ENCODE peak calls at places on chromosomes 7 and 10, in eight cellular contexts. F is naive thymus-derived CD4-positive, alpha-beta T cell; A is heart right ventricle; W is HCT116; Y is sigmoid colon; L is ovary; T is fibroblast of lung; G is PC-3. M is an unnamed sample. For H3K36me3 and H3K27me3, the result is how much of the 10 kb centered on the place peaks cover.

GRCh38 chr10:84521015-84521414 is 192.6 kb downstream of the CCSER2 start:
- DNase-seq in F (no peak), A (no peak), W (no peak), Y (no peak), L (no peak), T (no peak), G (no peak), M (no peak)

GRCh38 chr7:158005531-158005930 is 582.1 kb downstream of the PTPRN2 start:
- DNase-seq in F (no peak), A (no peak), W (no peak), Y (no peak), L (no peak), T (no peak), G (no peak), M (no peak)

GRCh38 chr7:134297489-134297888 is 19.2 kb downstream of the SLC35B4 start:
- DNase-seq in F (no peak), A (no peak), W (no peak), Y (no peak), L (no peak), T (no peak), G (no peak), M (no peak)

GRCh38 chr10:33224251-33224965 is 110.1 kb downstream of the NRP1 start:
- DNase-seq in F (no peak), A (no peak), W (no peak), Y (no peak), L (no peak), T (peak), G (no peak), M (no peak)

GRCh38 chr7:12685550-12685949 is 1.9 kb upstream of the ARL4A start:
- DNase-seq in F (peak), A (peak), W (no peak), Y (no peak), L (no peak), T (peak), G (peak), M (peak)

GRCh38 chr10:71604324-71605018 is 115.1 kb downstream of the C10orf105 start:
- DNase-seq in F (no peak), A (no peak), W (no peak), Y (no peak), L (no peak), T (peak), G (peak), M (no peak)

GRCh38 chr10:93746844-93747284 is 10.9 kb upstream of the LGI1 start:
- DNase-seq in F (no peak), A (no peak), W (peak), Y (no peak), L (no peak), T (peak), G (peak), M (no peak)

GRCh38 chr10:12350167-12350872 is 973 bp downstream of the CAMK1D start:
- DNase-seq in F (peak), A (peak), W (no peak), Y (peak), L (peak), T (peak), G (peak), M (peak)

GRCh38 chr10:34058922-34059614 is 724.6 kb upstream of the NRP1 start:
- DNase-seq in F (no peak), A (no peak), W (no peak), Y (no peak), L (no peak), T (no peak), G (no peak), M (no peak)

GRCh38 chr10:71569775-71570588 is 149.6 kb downstream of the C10orf105 start:
- DNase-seq in F (peak), A (peak), W (peak), Y (peak), L (peak), T (peak), G (peak), M (peak)

GRCh38 chr7:28755255-28755654 is 202.9 kb downstream of the TRIL start:
- DNase-seq in F (no peak), A (no peak), W (no peak), Y (no peak), L (no peak), T (peak), G (peak), M (no peak)

GRCh38 chr10:5873515-5873995 is 16.1 kb downstream of the ANKRD16 start:
- DNase-seq in F (peak), A (peak), W (peak), Y (peak), L (peak), T (peak), G (peak), M (peak)

GRCh38 chr10:60963441-60964256 is 19.7 kb upstream of the RHOBTB1 start:
- DNase-seq in F (no peak), A (no peak), W (no peak), Y (no peak), L (no peak), T (peak), G (peak), M (no peak)

GRCh38 chr10:101690461-101690860 is 4.5 kb downstream of the FBXW4 start:
- DNase-seq in F (no peak), A (no peak), W (no peak), Y (no peak), L (no peak), T (peak), G (no peak), M (no peak)

GRCh38 chr10:103197177-103197576 is 4.1 kb upstream of the NT5C2 start:
- DNase-seq in F (no peak), A (peak), W (peak), Y (peak), L (no peak), T (peak), G (peak), M (peak)

DNA sequence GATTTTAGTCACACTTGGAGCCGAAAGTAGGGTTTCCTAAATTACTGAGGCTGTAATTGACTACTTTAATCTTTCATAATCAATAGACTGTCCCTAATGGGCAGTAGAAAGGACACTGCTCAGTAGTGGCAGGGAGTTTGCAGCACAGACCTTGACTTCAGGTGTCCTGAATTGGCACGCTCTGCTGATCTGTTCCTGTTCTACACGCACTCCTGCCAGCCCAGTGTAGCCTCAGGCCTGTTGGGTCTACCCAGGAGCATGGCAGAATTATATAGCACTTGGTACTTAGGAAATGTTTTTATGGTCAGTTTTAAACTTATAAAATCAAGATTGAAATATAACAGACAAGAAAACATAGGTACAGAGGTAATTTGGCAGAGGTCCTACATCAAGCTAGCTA is 9.0 kb downstream of the EIF4H start:
- DNase-seq in F (no peak), A (no peak), W (no peak), Y (no peak), L (peak), T (no peak), G (no peak), M (no peak)
- H3K36me3 ChIP-seq in F (under half), A (under half), W (under half), Y (under half), L (under half), T (under half), G (under half), M (under half)

DNA sequence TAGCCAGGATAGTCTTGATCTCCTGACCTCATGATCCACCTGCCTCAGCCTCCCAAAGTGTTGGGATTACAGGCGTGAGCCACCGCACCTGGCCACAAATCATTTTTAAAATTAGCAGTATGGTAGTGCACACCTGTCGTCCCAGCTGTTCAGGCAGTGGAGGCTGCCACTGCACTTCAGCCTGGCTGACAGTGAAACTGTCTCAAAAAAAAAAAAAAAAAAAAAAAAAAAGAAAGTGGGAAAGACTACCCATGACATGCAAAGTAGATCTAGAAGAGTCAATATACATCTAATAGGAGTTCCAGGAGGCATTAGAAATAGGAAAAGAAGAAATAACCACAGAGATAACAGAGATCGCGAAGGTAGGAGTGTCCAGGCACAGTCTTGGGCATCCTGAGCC is 3.2 kb downstream of the CSGALNACT2 start:
- DNase-seq in F (no peak), A (no peak), W (no peak), Y (no peak), L (no peak), T (no peak), G (no peak), M (no peak)
- H3K4me3 ChIP-seq in F (no peak), A (no peak), W (no peak), Y (no peak), L (no peak), T (no peak), G (no peak), M (no peak)

GRCh38 chr10:43299579-43299978 is 32.7 kb upstream of the RASGEF1A start:
- DNase-seq in F (peak), A (no peak), W (no peak), Y (no peak), L (no peak), T (no peak), G (no peak), M (no peak)
- H3K27me3 ChIP-seq in F (under half), A (under half), W (under half), Y (under half), L (under half), T (under half), G (under half), M (under half)

DNA sequence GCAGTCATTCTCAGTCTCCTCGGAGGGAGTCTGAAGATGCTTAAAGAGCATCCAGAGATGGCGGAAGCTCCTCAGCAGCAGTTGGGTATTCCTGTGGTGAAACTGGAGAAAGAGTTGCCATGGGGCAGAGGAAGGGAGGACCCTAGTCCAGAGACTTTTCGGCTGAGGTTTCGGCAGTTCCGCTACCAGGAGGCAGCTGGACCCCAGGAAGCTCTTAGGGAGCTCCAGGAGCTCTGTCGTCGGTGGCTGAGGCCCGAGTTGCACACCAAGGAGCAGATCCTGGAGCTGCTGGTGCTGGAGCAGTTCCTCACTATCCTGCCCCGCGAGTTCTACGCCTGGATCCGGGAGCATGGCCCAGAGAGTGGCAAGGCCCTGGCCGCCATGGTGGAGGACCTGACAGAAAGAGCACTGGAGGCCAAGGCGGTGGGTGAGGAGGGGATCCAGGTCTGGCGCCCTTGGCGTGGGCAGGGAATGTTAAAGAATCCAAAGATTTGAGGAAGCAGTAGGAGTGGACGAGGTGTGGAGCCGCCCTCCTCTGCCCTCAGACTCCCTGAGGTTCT is 2.9 kb downstream of the ZSCAN25 start:
- DNase-seq in F (no peak), A (no peak), W (no peak), Y (no peak), L (no peak), T (no peak), G (no peak), M (no peak)
- H3K36me3 ChIP-seq in F (under half), A (under half), W (under half), Y (under half), L (under half), T (under half), G (under half), M (under half)

DNA sequence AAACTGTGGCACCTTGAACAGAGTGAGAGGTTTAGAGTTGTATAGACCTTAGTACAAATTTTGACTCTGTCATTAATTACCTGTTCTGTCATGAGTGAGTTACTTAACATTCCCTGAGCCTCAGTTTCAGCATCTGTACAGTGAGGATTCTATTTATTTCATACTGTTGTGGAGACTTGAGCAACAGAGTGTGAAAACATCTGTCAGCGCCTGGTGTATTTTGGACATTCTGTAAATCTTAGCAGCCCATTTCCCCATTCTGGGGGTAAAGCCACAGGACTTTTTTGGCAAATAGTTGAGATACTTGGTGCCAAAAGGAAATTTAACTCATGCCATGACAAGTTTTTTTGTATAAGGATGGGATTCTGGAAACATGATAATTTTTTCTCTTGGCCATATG is 94.8 kb downstream of the AUTS2 start:
- DNase-seq in F (no peak), A (no peak), W (no peak), Y (no peak), L (no peak), T (no peak), G (no peak), M (no peak)
- H3K4me3 ChIP-seq in F (no peak), A (no peak), W (no peak), Y (no peak), L (no peak), T (no peak), G (no peak), M (no peak)